ENCODE peak calls at places on chromosomes 12 and 14, in seven cellular contexts. One of them, this sample, is unnamed.

GRCh38 chr12:84585996-84586395 is 326.6 kb downstream of the SLC6A15 start:
- DNase-seq in tibial nerve: no peak
- DNase-seq in CD8-positive, alpha-beta T cell: no peak
- DNase-seq in Peyer's patch: no peak
- DNase-seq in body of pancreas: no peak
- DNase-seq in thoracic aorta: no peak
- DNase-seq in endothelial cell: no peak
- DNase-seq in this sample: peak

GRCh38 chr12:52168019-52168717 is 23.6 kb downstream of the KRT80 start:
- DNase-seq in tibial nerve: no peak
- DNase-seq in CD8-positive, alpha-beta T cell: no peak
- DNase-seq in Peyer's patch: peak
- DNase-seq in body of pancreas: no peak
- DNase-seq in thoracic aorta: no peak
- DNase-seq in endothelial cell: no peak
- DNase-seq in this sample: peak

GRCh38 chr12:79452906-79453305 is 237.9 kb downstream of the PAWR start:
- DNase-seq in tibial nerve: no peak
- DNase-seq in CD8-positive, alpha-beta T cell: no peak
- DNase-seq in Peyer's patch: no peak
- DNase-seq in body of pancreas: no peak
- DNase-seq in thoracic aorta: no peak
- DNase-seq in endothelial cell: no peak
- DNase-seq in this sample: peak

GRCh38 chr12:66877886-66878285 is 199.0 kb upstream of the GRIP1 start:
- DNase-seq in tibial nerve: no peak
- DNase-seq in CD8-positive, alpha-beta T cell: no peak
- DNase-seq in Peyer's patch: no peak
- DNase-seq in body of pancreas: no peak
- DNase-seq in thoracic aorta: no peak
- DNase-seq in endothelial cell: no peak
- DNase-seq in this sample: no peak

GRCh38 chr14:99436247-99437180 is 44.1 kb downstream of the SETD3 start:
- DNase-seq in tibial nerve: no peak
- DNase-seq in CD8-positive, alpha-beta T cell: no peak
- DNase-seq in Peyer's patch: no peak
- DNase-seq in body of pancreas: no peak
- DNase-seq in thoracic aorta: no peak
- DNase-seq in endothelial cell: no peak
- DNase-seq in this sample: no peak

GRCh38 chr12:116919247-116919671 is 8.5 kb downstream of the FBXW8 start:
- DNase-seq in tibial nerve: no peak
- DNase-seq in CD8-positive, alpha-beta T cell: no peak
- DNase-seq in Peyer's patch: no peak
- DNase-seq in body of pancreas: no peak
- DNase-seq in thoracic aorta: no peak
- DNase-seq in endothelial cell: no peak
- DNase-seq in this sample: no peak

GRCh38 chr12:85527192-85527591 is 247.2 kb downstream of the ALX1 start:
- DNase-seq in tibial nerve: no peak
- DNase-seq in CD8-positive, alpha-beta T cell: no peak
- DNase-seq in Peyer's patch: no peak
- DNase-seq in body of pancreas: no peak
- DNase-seq in thoracic aorta: no peak
- DNase-seq in endothelial cell: no peak
- DNase-seq in this sample: no peak

GRCh38 chr14:98143566-98143965 is 1128.4 kb downstream of the BCL11B start:
- DNase-seq in tibial nerve: no peak
- DNase-seq in CD8-positive, alpha-beta T cell: no peak
- DNase-seq in Peyer's patch: no peak
- DNase-seq in body of pancreas: no peak
- DNase-seq in thoracic aorta: no peak
- DNase-seq in endothelial cell: no peak
- DNase-seq in this sample: no peak

GRCh38 chr14:94771906-94772468 is 2.1 kb upstream of the GSC start:
- DNase-seq in tibial nerve: no peak
- DNase-seq in CD8-positive, alpha-beta T cell: no peak
- DNase-seq in Peyer's patch: no peak
- DNase-seq in body of pancreas: no peak
- DNase-seq in thoracic aorta: no peak
- DNase-seq in endothelial cell: no peak
- DNase-seq in this sample: no peak

GRCh38 chr14:55926007-55926406 is 192.2 kb upstream of the PELI2 start:
- DNase-seq in tibial nerve: no peak
- DNase-seq in CD8-positive, alpha-beta T cell: no peak
- DNase-seq in Peyer's patch: no peak
- DNase-seq in body of pancreas: peak
- DNase-seq in thoracic aorta: no peak
- DNase-seq in endothelial cell: no peak
- DNase-seq in this sample: no peak

GRCh38 chr14:80784824-80785223 is 156.7 kb downstream of the CEP128 start:
- DNase-seq in tibial nerve: no peak
- DNase-seq in CD8-positive, alpha-beta T cell: no peak
- DNase-seq in Peyer's patch: no peak
- DNase-seq in body of pancreas: no peak
- DNase-seq in thoracic aorta: no peak
- DNase-seq in endothelial cell: no peak
- DNase-seq in this sample: no peak

GRCh38 chr12:6532927-6533652 is 1.2 kb upstream of the GAPDH start:
- DNase-seq in tibial nerve: no peak
- DNase-seq in CD8-positive, alpha-beta T cell: peak
- DNase-seq in Peyer's patch: peak
- DNase-seq in body of pancreas: peak
- DNase-seq in thoracic aorta: no peak
- DNase-seq in endothelial cell: peak
- DNase-seq in this sample: peak

GRCh38 chr14:43204816-43205215 is 1302.3 kb downstream of the FSCB start:
- DNase-seq in tibial nerve: no peak
- DNase-seq in CD8-positive, alpha-beta T cell: no peak
- DNase-seq in Peyer's patch: no peak
- DNase-seq in body of pancreas: no peak
- DNase-seq in thoracic aorta: no peak
- DNase-seq in endothelial cell: no peak
- DNase-seq in this sample: no peak

GRCh38 chr12:93135286-93136239 is 206.5 kb upstream of the EEA1 start:
- DNase-seq in tibial nerve: no peak
- DNase-seq in CD8-positive, alpha-beta T cell: no peak
- DNase-seq in Peyer's patch: no peak
- DNase-seq in body of pancreas: no peak
- DNase-seq in thoracic aorta: no peak
- DNase-seq in endothelial cell: no peak
- DNase-seq in this sample: no peak

GRCh38 chr12:50283924-50284236 is 560 bp upstream of the LIMA1 start:
- DNase-seq in tibial nerve: no peak
- DNase-seq in CD8-positive, alpha-beta T cell: no peak
- DNase-seq in Peyer's patch: no peak
- DNase-seq in body of pancreas: peak
- DNase-seq in thoracic aorta: no peak
- DNase-seq in endothelial cell: no peak
- DNase-seq in this sample: no peak

GRCh38 chr12:95416111-95416636 is 57.8 kb upstream of the METAP2 start:
- DNase-seq in tibial nerve: no peak
- DNase-seq in CD8-positive, alpha-beta T cell: no peak
- DNase-seq in Peyer's patch: no peak
- DNase-seq in body of pancreas: no peak
- DNase-seq in thoracic aorta: no peak
- DNase-seq in endothelial cell: no peak
- DNase-seq in this sample: no peak

GRCh38 chr14:65141523-65141922 is 39.2 kb upstream of the MAX start:
- DNase-seq in tibial nerve: no peak
- DNase-seq in CD8-positive, alpha-beta T cell: no peak
- DNase-seq in Peyer's patch: no peak
- DNase-seq in body of pancreas: no peak
- DNase-seq in thoracic aorta: no peak
- DNase-seq in endothelial cell: no peak
- DNase-seq in this sample: no peak

GRCh38 chr12:21731144-21731543 is 43.4 kb downstream of the KCNJ8 start:
- DNase-seq in tibial nerve: no peak
- DNase-seq in CD8-positive, alpha-beta T cell: no peak
- DNase-seq in Peyer's patch: no peak
- DNase-seq in body of pancreas: no peak
- DNase-seq in thoracic aorta: no peak
- DNase-seq in endothelial cell: no peak
- DNase-seq in this sample: no peak

GRCh38 chr14:59200214-59200613 is 11.7 kb downstream of the DAAM1 start:
- DNase-seq in tibial nerve: no peak
- DNase-seq in CD8-positive, alpha-beta T cell: no peak
- DNase-seq in Peyer's patch: no peak
- DNase-seq in body of pancreas: no peak
- DNase-seq in thoracic aorta: no peak
- DNase-seq in endothelial cell: no peak
- DNase-seq in this sample: no peak

GRCh38 chr12:117574655-117575054 is 213.2 kb upstream of the NOS1 start:
- DNase-seq in tibial nerve: no peak
- DNase-seq in CD8-positive, alpha-beta T cell: no peak
- DNase-seq in Peyer's patch: no peak
- DNase-seq in body of pancreas: no peak
- DNase-seq in thoracic aorta: no peak
- DNase-seq in endothelial cell: no peak
- DNase-seq in this sample: no peak

GRCh38 chr12:65494537-65494936 is 216.1 kb downstream of the MSRB3 start:
- DNase-seq in tibial nerve: no peak
- DNase-seq in CD8-positive, alpha-beta T cell: no peak
- DNase-seq in Peyer's patch: no peak
- DNase-seq in body of pancreas: no peak
- DNase-seq in thoracic aorta: no peak
- DNase-seq in endothelial cell: no peak
- DNase-seq in this sample: no peak

GRCh38 chr12:124438415-124439056 is 128.9 kb downstream of the NCOR2 start:
- DNase-seq in tibial nerve: no peak
- DNase-seq in CD8-positive, alpha-beta T cell: no peak
- DNase-seq in Peyer's patch: no peak
- DNase-seq in body of pancreas: no peak
- DNase-seq in thoracic aorta: no peak
- DNase-seq in endothelial cell: no peak
- DNase-seq in this sample: no peak

GRCh38 chr14:64502476-64503183 is 1.0 kb downstream of the ZBTB25 start:
- DNase-seq in tibial nerve: no peak
- DNase-seq in CD8-positive, alpha-beta T cell: peak
- DNase-seq in Peyer's patch: peak
- DNase-seq in body of pancreas: peak
- DNase-seq in thoracic aorta: no peak
- DNase-seq in endothelial cell: no peak
- DNase-seq in this sample: peak

GRCh38 chr12:76489737-76490136 is 69.8 kb downstream of the OSBPL8 start:
- DNase-seq in tibial nerve: no peak
- DNase-seq in CD8-positive, alpha-beta T cell: no peak
- DNase-seq in Peyer's patch: no peak
- DNase-seq in body of pancreas: no peak
- DNase-seq in thoracic aorta: no peak
- DNase-seq in endothelial cell: no peak
- DNase-seq in this sample: no peak

GRCh38 chr14:105500726-105501101 is 9.7 kb downstream of the TEDC1 start:
- DNase-seq in tibial nerve: no peak
- DNase-seq in CD8-positive, alpha-beta T cell: no peak
- DNase-seq in Peyer's patch: no peak
- DNase-seq in body of pancreas: no peak
- DNase-seq in thoracic aorta: no peak
- DNase-seq in endothelial cell: no peak
- DNase-seq in this sample: no peak

GRCh38 chr12:70185301-70185700 is 57.9 kb upstream of the CNOT2 start:
- DNase-seq in tibial nerve: no peak
- DNase-seq in CD8-positive, alpha-beta T cell: no peak
- DNase-seq in Peyer's patch: no peak
- DNase-seq in body of pancreas: no peak
- DNase-seq in thoracic aorta: no peak
- DNase-seq in endothelial cell: no peak
- DNase-seq in this sample: peak

GRCh38 chr12:94636462-94637085 is 13.8 kb downstream of the TMCC3 start:
- DNase-seq in tibial nerve: no peak
- DNase-seq in CD8-positive, alpha-beta T cell: no peak
- DNase-seq in Peyer's patch: peak
- DNase-seq in body of pancreas: no peak
- DNase-seq in thoracic aorta: no peak
- DNase-seq in endothelial cell: no peak
- DNase-seq in this sample: peak

GRCh38 chr12:90978117-90978770 is 23.3 kb upstream of the CCER1 start:
- DNase-seq in tibial nerve: no peak
- DNase-seq in CD8-positive, alpha-beta T cell: no peak
- DNase-seq in Peyer's patch: no peak
- DNase-seq in body of pancreas: no peak
- DNase-seq in thoracic aorta: no peak
- DNase-seq in endothelial cell: no peak
- DNase-seq in this sample: peak

GRCh38 chr12:107509421-107509820 is 176.2 kb upstream of the PWP1 start:
- DNase-seq in tibial nerve: no peak
- DNase-seq in CD8-positive, alpha-beta T cell: no peak
- DNase-seq in Peyer's patch: no peak
- DNase-seq in body of pancreas: no peak
- DNase-seq in thoracic aorta: no peak
- DNase-seq in endothelial cell: no peak
- DNase-seq in this sample: no peak

GRCh38 chr12:111599459-111600295 is 562 bp upstream of the ATXN2 start:
- DNase-seq in tibial nerve: peak
- DNase-seq in CD8-positive, alpha-beta T cell: peak
- DNase-seq in Peyer's patch: peak
- DNase-seq in body of pancreas: peak
- DNase-seq in thoracic aorta: peak
- DNase-seq in endothelial cell: peak
- DNase-seq in this sample: peak
- TF ChIP-seq CTCF in tibial nerve: no peak
- TF ChIP-seq CTCF in CD8-positive, alpha-beta T cell: no peak
- TF ChIP-seq CTCF in Peyer's patch: no peak
- TF ChIP-seq CTCF in body of pancreas: no peak
- TF ChIP-seq CTCF in thoracic aorta: no peak
- TF ChIP-seq CTCF in endothelial cell: no peak
- TF ChIP-seq CTCF in this sample: no peak

GRCh38 chr12:56838602-56839488 is 75.7 kb downstream of the HSD17B6 start:
- DNase-seq in tibial nerve: no peak
- DNase-seq in CD8-positive, alpha-beta T cell: no peak
- DNase-seq in Peyer's patch: no peak
- DNase-seq in body of pancreas: no peak
- DNase-seq in thoracic aorta: no peak
- DNase-seq in endothelial cell: no peak
- DNase-seq in this sample: no peak
- TF ChIP-seq CTCF in tibial nerve: no peak
- TF ChIP-seq CTCF in CD8-positive, alpha-beta T cell: no peak
- TF ChIP-seq CTCF in Peyer's patch: no peak
- TF ChIP-seq CTCF in body of pancreas: no peak
- TF ChIP-seq CTCF in thoracic aorta: no peak
- TF ChIP-seq CTCF in endothelial cell: no peak
- TF ChIP-seq CTCF in this sample: no peak

GRCh38 chr12:132194056-132194455 is 49.8 kb downstream of the NOC4L start:
- DNase-seq in tibial nerve: no peak
- DNase-seq in CD8-positive, alpha-beta T cell: no peak
- DNase-seq in Peyer's patch: no peak
- DNase-seq in body of pancreas: no peak
- DNase-seq in thoracic aorta: no peak
- DNase-seq in endothelial cell: no peak
- DNase-seq in this sample: no peak
- TF ChIP-seq CTCF in tibial nerve: no peak
- TF ChIP-seq CTCF in CD8-positive, alpha-beta T cell: no peak
- TF ChIP-seq CTCF in Peyer's patch: no peak
- TF ChIP-seq CTCF in body of pancreas: no peak
- TF ChIP-seq CTCF in thoracic aorta: no peak
- TF ChIP-seq CTCF in endothelial cell: peak
- TF ChIP-seq CTCF in this sample: peak

DNA sequence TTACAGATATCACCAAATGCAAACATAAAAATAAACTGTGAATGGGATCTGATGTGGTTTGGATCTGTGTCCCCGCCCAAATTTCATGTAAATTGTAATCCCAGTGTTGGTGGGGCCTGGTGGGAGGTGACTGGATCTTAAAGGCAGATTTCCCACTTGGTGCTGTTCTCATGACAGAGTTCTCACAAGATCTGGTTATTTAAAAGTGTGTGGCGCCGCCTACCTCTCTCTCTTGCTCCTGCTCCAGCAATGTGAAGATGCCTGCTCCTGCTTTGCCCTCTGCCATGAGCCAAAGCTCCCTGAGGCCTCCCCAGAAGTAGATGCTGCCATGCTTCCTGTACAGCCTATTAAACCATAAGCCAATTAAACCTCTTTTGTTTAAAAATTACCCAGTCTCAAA is 47.8 kb downstream of the SLC25A21 start:
- DNase-seq in tibial nerve: no peak
- DNase-seq in CD8-positive, alpha-beta T cell: no peak
- DNase-seq in Peyer's patch: no peak
- DNase-seq in body of pancreas: no peak
- DNase-seq in thoracic aorta: no peak
- DNase-seq in endothelial cell: no peak
- DNase-seq in this sample: peak
- TF ChIP-seq CTCF in tibial nerve: no peak
- TF ChIP-seq CTCF in CD8-positive, alpha-beta T cell: no peak
- TF ChIP-seq CTCF in Peyer's patch: no peak
- TF ChIP-seq CTCF in body of pancreas: no peak
- TF ChIP-seq CTCF in thoracic aorta: no peak
- TF ChIP-seq CTCF in endothelial cell: no peak
- TF ChIP-seq CTCF in this sample: peak

This sample was measured in epithelial cell of esophagus.